ENCODE peak calls at places on chromosomes 16 and 17, in seven cellular contexts. U, P, R, F, M, A and C are unnamed samples.

GRCh38 chr17:9427460-9428315 is 147.9 kb downstream of the STX8 start:
- DNase-seq in U (no peak), P (no peak), R (no peak), F (no peak), M (no peak), A (peak; percentile 12), C (peak; percentile 69)

GRCh38 chr17:19447085-19447583 is 36.1 kb downstream of the RNF112 start:
- DNase-seq in U (peak; percentile 87), P (peak; percentile 61), R (peak; percentile 84), F (peak; percentile 75), M (peak; percentile 66), A (peak; percentile 81), C (peak; percentile 60)

GRCh38 chr17:47999612-48000011 is 28.7 kb downstream of the CDK5RAP3 start:
- DNase-seq in U (no peak), P (no peak), R (peak; percentile 46), F (no peak), M (no peak), A (peak; percentile 41), C (no peak)

GRCh38 chr17:7987112-7987893 is 15.1 kb upstream of the GUCY2D start:
- DNase-seq in U (no peak), P (no peak), R (no peak), F (no peak), M (no peak), A (peak; percentile 29), C (no peak)

GRCh38 chr16:57093845-57094564 is 1.6 kb downstream of the CPNE2 start:
- DNase-seq in U (no peak), P (no peak), R (no peak), F (no peak), M (no peak), A (no peak), C (no peak)

GRCh38 chr16:71572497-71573116 is 4.3 kb downstream of the TAT start:
- DNase-seq in U (no peak), P (no peak), R (no peak), F (no peak), M (no peak), A (no peak), C (no peak)

GRCh38 chr16:88747588-88748301 is 37.3 kb downstream of the PIEZO1 start:
- DNase-seq in U (no peak), P (no peak), R (peak; percentile 71), F (no peak), M (peak; percentile 86), A (no peak), C (no peak)

GRCh38 chr16:69115361-69115760 is 9.9 kb downstream of the HAS3 start:
- DNase-seq in U (no peak), P (no peak), R (no peak), F (no peak), M (no peak), A (no peak), C (no peak)

GRCh38 chr17:38428150-38428642 is at the start of gene ARHGAP23:
- DNase-seq in U (peak; percentile 91), P (no peak), R (peak; percentile 69), F (no peak), M (no peak), A (peak; percentile 93), C (no peak)

GRCh38 chr17:66367112-66367511 is 64.7 kb downstream of the PRKCA start:
- DNase-seq in U (no peak), P (no peak), R (no peak), F (no peak), M (no peak), A (no peak), C (no peak)

GRCh38 chr17:7992516-7992915 is 9.9 kb upstream of the GUCY2D start:
- DNase-seq in U (no peak), P (no peak), R (peak; percentile 79), F (no peak), M (no peak), A (peak; percentile 50), C (no peak)

GRCh38 chr16:85057212-85057889 is 29.8 kb downstream of the KIAA0513 start:
- DNase-seq in U (no peak), P (no peak), R (no peak), F (no peak), M (peak; percentile 75), A (no peak), C (no peak)

GRCh38 chr17:74466785-74467158 is 338 bp downstream of the CD300A start:
- DNase-seq in U (no peak), P (no peak), R (no peak), F (no peak), M (no peak), A (no peak), C (no peak)

GRCh38 chr17:77602062-77602746 is 356.3 kb upstream of the TNRC6C start:
- DNase-seq in U (no peak), P (no peak), R (peak; percentile 59), F (no peak), M (no peak), A (peak; percentile 89), C (peak; percentile 92)

GRCh38 chr16:14289692-14290340 is 218.7 kb downstream of the MRTFB start:
- DNase-seq in U (no peak), P (no peak), R (peak; percentile 49), F (peak; percentile 68), M (peak; percentile 77), A (peak; percentile 20), C (no peak)

GRCh38 chr17:57927048-57927723 is 28.0 kb downstream of the CUEDC1 start:
- DNase-seq in U (peak; percentile 80), P (no peak), R (no peak), F (no peak), M (no peak), A (peak; percentile 90), C (no peak)

GRCh38 chr17:34726536-34727384 is 147.4 kb downstream of the TMEM132E start:
- DNase-seq in U (no peak), P (no peak), R (no peak), F (no peak), M (no peak), A (no peak), C (no peak)

GRCh38 chr16:6548507-6548906 is 784.1 kb upstream of the RBFOX1 start:
- DNase-seq in U (no peak), P (no peak), R (no peak), F (no peak), M (no peak), A (no peak), C (no peak)

GRCh38 chr16:69888005-69888560 is 63.1 kb upstream of the CLEC18A start:
- DNase-seq in U (no peak), P (no peak), R (no peak), F (no peak), M (no peak), A (no peak), C (no peak)

GRCh38 chr17:1750628-1751027 is 8.0 kb downstream of the SERPINF2 start:
- DNase-seq in U (no peak), P (no peak), R (no peak), F (no peak), M (no peak), A (no peak), C (no peak)

GRCh38 chr16:85978291-85978775 is 79.4 kb downstream of the IRF8 start:
- DNase-seq in U (no peak), P (no peak), R (no peak), F (no peak), M (no peak), A (no peak), C (no peak)

GRCh38 chr16:47664653-47665325 is 203.7 kb downstream of the PHKB start:
- DNase-seq in U (no peak), P (no peak), R (no peak), F (no peak), M (no peak), A (no peak), C (no peak)

GRCh38 chr16:80852261-80852872 is 48.0 kb upstream of the CDYL2 start:
- DNase-seq in U (peak; percentile 23), P (no peak), R (peak; percentile 24), F (no peak), M (peak; percentile 37), A (peak; percentile 24), C (no peak)

GRCh38 chr16:67197704-67198103 is 1.2 kb upstream of the ELMO3 start:
- DNase-seq in U (no peak), P (no peak), R (no peak), F (no peak), M (no peak), A (no peak), C (no peak)

GRCh38 chr16:30934827-30935557 is 11.6 kb downstream of the FBXL19 start:
- DNase-seq in U (peak; percentile 50), P (no peak), R (peak; percentile 46), F (no peak), M (peak; percentile 79), A (peak; percentile 66), C (no peak)

GRCh38 chr17:1683489-1683888 is 1.2 kb downstream of the PRPF8 start:
- DNase-seq in U (no peak), P (no peak), R (no peak), F (no peak), M (no peak), A (no peak), C (no peak)

GRCh38 chr16:47043200-47043599 is 69.7 kb upstream of the DNAJA2 start:
- DNase-seq in U (no peak), P (no peak), R (no peak), F (no peak), M (no peak), A (no peak), C (no peak)

GRCh38 chr16:86665319-86665675 is 86.9 kb downstream of the FOXL1 start:
- DNase-seq in U (no peak), P (no peak), R (peak; percentile 63), F (no peak), M (no peak), A (no peak), C (no peak)

GRCh38 chr16:17483266-17483864 is 12.6 kb upstream of the XYLT1 start:
- DNase-seq in U (no peak), P (no peak), R (no peak), F (no peak), M (no peak), A (no peak), C (no peak)

GRCh38 chr16:7482028-7482427 is 149.4 kb downstream of the RBFOX1 start:
- DNase-seq in U (no peak), P (no peak), R (no peak), F (no peak), M (no peak), A (no peak), C (peak; percentile 25)

GRCh38 chr17:28745777-28746473 is 2.1 kb downstream of the TRAF4 start:
- DNase-seq in U (no peak), P (no peak), R (peak; percentile 57), F (no peak), M (no peak), A (no peak), C (no peak)

GRCh38 chr17:2996208-2996855 is 67.1 kb downstream of the OR1D5 start:
- DNase-seq in U (no peak), P (no peak), R (no peak), F (no peak), M (no peak), A (no peak), C (peak; percentile 64)

GRCh38 chr17:15912416-15912955 is 32.4 kb upstream of the ADORA2B start:
- DNase-seq in U (no peak), P (no peak), R (no peak), F (no peak), M (no peak), A (no peak), C (no peak)

GRCh38 chr16:1525871-1526607 is 7.4 kb upstream of the TMEM204 start:
- DNase-seq in U (no peak), P (no peak), R (no peak), F (no peak), M (no peak), A (no peak), C (no peak)